ENCODE peak calls at places on chromosomes 5 and 9, in six cellular contexts. Z is mesendoderm, S is H1, Y is IMR-90, V is trophoblast cell, I is neuronal stem cell. Q is an unnamed sample.
A peak's percentile ranks its signal among the peaks of the same experiment; 100 is the strongest.

GRCh38 chr5:122702524-122702875 is 72.4 kb upstream of the SNX2 start:
- DNase-seq in Z (no peak), S (no peak), Y (no peak), V (no peak), I (no peak), Q (no peak)

GRCh38 chr9:116572095-116572748 is 114.9 kb upstream of the TRIM32 start:
- DNase-seq in Z (peak; percentile 86), S (peak; percentile 91), Y (peak; percentile 84), V (peak; percentile 79), I (peak; percentile 79), Q (peak; percentile 92)

GRCh38 chr9:14750871-14751270 is 28.3 kb upstream of the CER1 start:
- DNase-seq in Z (no peak), S (no peak), Y (no peak), V (no peak), I (no peak), Q (no peak)

GRCh38 chr5:154408806-154409205 is 37.0 kb upstream of the SAP30L start:
- DNase-seq in Z (no peak), S (no peak), Y (no peak), V (no peak), I (no peak), Q (no peak)

GRCh38 chr9:74942801-74943200 is 9.9 kb downstream of the C9orf40 start:
- DNase-seq in Z (peak; percentile 39), S (no peak), Y (peak; percentile 8), V (peak; percentile 6), I (no peak), Q (peak; percentile 55)

GRCh38 chr5:80760178-80760577 is 105.4 kb upstream of the DHFR start:
- DNase-seq in Z (no peak), S (no peak), Y (no peak), V (no peak), I (no peak), Q (no peak)

GRCh38 chr5:54701179-54701578 is 183.6 kb downstream of the SNX18 start:
- DNase-seq in Z (peak; percentile 91), S (no peak), Y (peak; percentile 99), V (peak; percentile 82), I (no peak), Q (peak; percentile 96)

GRCh38 chr9:130267930-130268329 is 2.4 kb downstream of the HMCN2 start:
- DNase-seq in Z (no peak), S (no peak), Y (no peak), V (peak; percentile 84), I (no peak), Q (no peak)

GRCh38 chr5:154271466-154271865 is 80.9 kb downstream of the GALNT10 start:
- DNase-seq in Z (no peak), S (no peak), Y (no peak), V (no peak), I (no peak), Q (no peak)

GRCh38 chr5:13992795-13993194 is 48.3 kb upstream of the DNAH5 start:
- DNase-seq in Z (no peak), S (no peak), Y (no peak), V (no peak), I (no peak), Q (no peak)

DNA sequence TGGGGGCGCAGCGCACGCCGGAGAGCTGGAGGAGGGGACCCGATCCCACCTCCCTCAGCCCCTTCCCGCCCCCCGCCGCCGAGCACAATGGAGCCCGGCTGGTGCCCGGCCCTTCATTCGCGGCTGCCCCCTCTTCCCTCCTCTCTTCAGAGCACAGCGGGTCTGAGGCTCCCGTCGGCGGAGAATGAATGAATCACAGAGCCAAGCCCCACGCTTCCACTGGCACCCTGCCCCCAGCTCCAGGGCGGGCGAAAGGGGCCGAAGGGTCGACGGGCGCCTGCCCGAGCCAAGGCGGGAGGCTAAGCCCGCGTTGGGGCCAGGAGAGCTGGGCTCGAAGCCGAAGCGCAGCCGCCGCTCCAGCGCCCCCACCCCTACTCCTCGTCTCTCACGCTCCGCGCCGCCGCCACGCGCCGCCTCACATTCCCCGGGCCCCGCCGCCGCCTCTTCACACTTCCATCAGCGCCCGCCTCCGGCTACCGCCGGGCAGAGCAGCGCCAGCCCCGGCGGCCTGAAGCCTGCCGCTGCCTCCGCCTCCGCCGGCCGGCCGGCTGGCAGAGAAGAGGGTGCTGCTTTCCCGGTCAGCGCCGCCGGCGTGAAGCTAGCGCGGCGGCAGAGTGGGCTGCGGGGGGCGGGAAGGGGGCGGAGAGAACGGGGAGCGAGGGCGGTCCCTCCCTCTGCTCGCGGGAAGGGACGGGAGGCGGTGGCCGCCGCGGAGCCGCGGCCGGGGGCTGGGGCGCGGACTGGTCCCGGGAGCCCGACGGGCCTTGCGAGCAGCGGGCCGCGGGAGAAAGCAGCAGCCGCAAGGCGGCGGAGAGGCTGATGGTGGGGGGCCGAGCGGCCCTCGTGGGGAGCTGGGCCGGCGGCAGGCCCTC is at the start of gene HOMER1:
- DNase-seq in Z (peak; percentile 86), S (peak; percentile 84), Y (peak; percentile 73), V (peak; percentile 69), I (peak; percentile 85), Q (peak; percentile 83)
- H2BK120ac ChIP-seq in Z (peak within 1 kb of the TSS; percentile 5), S (peak within 1 kb of the TSS; percentile 58), Y (peak within 1 kb of the TSS; percentile 50), V (peak within 1 kb of the TSS; percentile 92), I (peak within 1 kb of the TSS; percentile 67), Q (peak within 1 kb of the TSS; percentile 95)

GRCh38 chr5:139408191-139408590 is 4.3 kb upstream of the SPATA24 start:
- DNase-seq in Z (no peak), S (no peak), Y (no peak), V (no peak), I (no peak), Q (no peak)

GRCh38 chr5:139406960-139407359 is 3.1 kb upstream of the SPATA24 start:
- DNase-seq in Z (no peak), S (no peak), Y (no peak), V (no peak), I (no peak), Q (no peak)

GRCh38 chr5:139410121-139410885 is 6.4 kb upstream of the SPATA24 start:
- DNase-seq in Z (no peak), S (no peak), Y (peak; percentile 35), V (no peak), I (no peak), Q (no peak)

GRCh38 chr5:139404484-139404840 is 573 bp upstream of the SPATA24 start:
- DNase-seq in Z (no peak), S (no peak), Y (no peak), V (no peak), I (no peak), Q (no peak)

GRCh38 chr5:139407517-139407916 is 3.6 kb upstream of the SPATA24 start:
- DNase-seq in Z (no peak), S (no peak), Y (no peak), V (no peak), I (no peak), Q (no peak)
- H3K4me3 ChIP-seq in Z (no peak overlapping the region), S (no peak overlapping the region), Y (no peak overlapping the region), V (no peak overlapping the region), I (no peak overlapping the region), Q (no peak overlapping the region)

DNA sequence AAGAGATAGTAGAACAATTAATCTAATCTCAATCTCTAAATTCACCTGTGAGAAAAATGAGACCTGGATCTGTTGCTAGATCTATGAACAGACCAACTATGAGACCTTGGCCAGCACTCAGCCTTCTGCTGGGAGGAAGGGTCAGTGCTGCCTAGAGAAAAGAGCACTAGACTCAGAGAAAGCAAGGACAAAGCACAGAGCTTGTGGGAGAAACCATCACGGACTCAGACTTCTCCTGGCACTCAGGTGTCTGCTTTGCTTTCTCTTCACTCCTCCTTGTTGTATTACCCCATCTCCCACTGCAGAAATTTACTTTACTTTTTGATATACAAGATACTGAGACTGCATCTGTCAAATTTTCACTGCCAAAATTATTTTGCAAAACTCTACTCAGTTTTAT is 890.0 kb upstream of the NUDT12 start:
- DNase-seq in Z (no peak), S (no peak), Y (no peak), V (no peak), I (no peak), Q (no peak)
- H2BK120ac ChIP-seq in Z (no peak overlapping the region), S (no peak overlapping the region), Y (no peak overlapping the region), V (no peak overlapping the region), I (no peak overlapping the region), Q (no peak overlapping the region)

DNA sequence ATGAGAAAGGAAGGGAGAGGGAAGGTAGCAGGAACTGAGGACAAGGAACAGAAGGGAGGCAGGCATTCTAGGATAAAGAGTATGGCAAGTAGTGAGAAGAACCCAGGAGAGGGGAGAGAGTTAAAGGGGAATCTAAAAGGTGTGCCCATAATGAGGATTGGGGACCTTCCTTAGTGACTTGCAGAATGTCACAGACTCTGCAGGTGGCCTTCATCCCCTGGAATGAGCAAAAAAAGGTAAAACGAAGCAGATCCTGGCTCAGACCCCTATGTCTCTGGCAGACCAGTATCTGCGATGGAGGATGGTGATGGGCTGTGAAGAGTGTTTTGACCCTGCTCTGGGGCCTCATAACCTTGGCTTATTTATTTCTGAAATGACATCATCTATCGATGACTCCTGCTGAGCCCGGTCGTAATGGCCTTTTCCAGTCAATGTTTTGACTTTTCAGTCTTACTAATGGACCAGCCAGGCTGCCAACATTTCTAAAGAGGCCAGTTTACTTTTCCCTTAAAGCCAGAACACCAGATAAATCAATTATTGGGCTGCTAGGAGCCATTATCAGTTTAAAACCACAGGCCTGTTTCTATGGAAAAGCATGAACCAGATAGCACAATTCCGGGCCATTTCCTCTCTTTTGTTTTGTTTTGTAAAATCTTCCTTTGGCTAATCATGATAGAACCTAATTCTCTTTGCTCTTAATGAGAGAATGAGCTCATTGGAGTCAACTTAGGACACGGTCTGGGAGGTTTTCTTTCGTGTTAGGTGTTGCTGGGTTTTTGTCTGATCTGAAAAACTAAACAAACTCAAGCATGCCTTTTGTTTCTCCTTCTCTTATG is 3.1 kb downstream of the TMOD1 start:
- DNase-seq in Z (peak; percentile 70), S (peak; percentile 29), Y (peak; percentile 57), V (no peak), I (no peak), Q (peak; percentile 50)
- H3K4me3 ChIP-seq in Z (no peak overlapping the region), S (no peak overlapping the region), Y (no peak overlapping the region), V (no peak overlapping the region), I (no peak overlapping the region), Q (no peak overlapping the region)

GRCh38 chr5:167849874-167850273 is 441.6 kb upstream of the WWC1 start:
- DNase-seq in Z (peak; percentile 60), S (no peak), Y (no peak), V (no peak), I (no peak), Q (no peak)
- H2BK120ac ChIP-seq in Z (peak overlapping the region; percentile 86), S (no peak overlapping the region), Y (no peak overlapping the region), V (no peak overlapping the region), I (no peak overlapping the region), Q (no peak overlapping the region)

DNA sequence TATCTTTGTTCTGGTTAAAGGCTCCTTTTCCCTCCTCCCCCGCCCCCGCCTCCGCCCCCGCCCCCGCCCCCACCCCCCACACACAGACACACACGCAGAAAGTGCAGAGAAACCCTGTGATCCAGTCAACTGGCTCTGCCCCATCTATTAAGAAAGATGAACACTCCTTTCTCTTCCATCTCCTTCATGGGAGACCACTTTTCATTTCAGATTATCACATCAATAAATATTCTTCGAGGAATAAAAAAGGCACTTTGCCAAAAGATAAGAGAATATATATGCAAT is 127.0 kb downstream of the TMEM161B start:
- DNase-seq in Z (no peak), S (no peak), Y (no peak), V (no peak), I (no peak), Q (no peak)
- H3K4me3 ChIP-seq in Z (no peak overlapping the region), S (peak overlapping the region; percentile 10), Y (peak overlapping the region; percentile 22), V (no peak overlapping the region), I (peak overlapping the region; percentile 16), Q (no peak overlapping the region)

Q was measured in mesenchymal stem cell.